ENCODE peak calls at places on chromosome 2, in eight cellular contexts. W is memory B cell, N is breast epithelium, I is NCI-H2029, S is EH, F is ureter, B is lower leg skin, C is MV-4-11. A is an unnamed sample.

GRCh38 chr2:165007162-165007744 is 51.9 kb upstream of the SLC38A11 start:
- DNase-seq in W (no peak), N (no peak), B (no peak), C (peak; percentile 12), I (no peak), S (peak; percentile 72), F (no peak), A (no peak)

GRCh38 chr2:183172220-183172887 is 48.1 kb downstream of the NUP35 start:
- DNase-seq in I (no peak), C (no peak), S (no peak), F (no peak), N (no peak), W (no peak), B (no peak), A (no peak)

GRCh38 chr2:171348056-171348455 is 85.7 kb downstream of the METTL8 start:
- DNase-seq in B (no peak), W (no peak), N (no peak), F (no peak), C (no peak), I (no peak), S (no peak), A (no peak)

GRCh38 chr2:101740555-101740964 is 43.1 kb downstream of the MAP4K4 start:
- DNase-seq in B (no peak), W (no peak), N (no peak), I (no peak), C (peak; percentile 37), S (no peak), F (no peak), A (no peak)

GRCh38 chr2:2940702-2941655 is 436.6 kb downstream of the EIPR1 start:
- DNase-seq in S (no peak), W (no peak), B (no peak), N (no peak), I (no peak), F (no peak), C (no peak), A (no peak)

GRCh38 chr2:238239872-238240760 is at the start of gene HES6:
- DNase-seq in W (peak; percentile 60), S (peak; percentile 91), C (peak; percentile 81), N (peak; percentile 83), F (peak; percentile 85), B (peak; percentile 96), I (peak; percentile 92), A (peak; percentile 27)

GRCh38 chr2:46751897-46752296 is 163.7 kb downstream of the MCFD2 start:
- DNase-seq in S (no peak), N (no peak), F (no peak), W (no peak), B (no peak), I (no peak), C (no peak), A (no peak)

GRCh38 chr2:69087912-69088240 is 74.9 kb downstream of the ANTXR1 start:
- DNase-seq in I (no peak), B (no peak), S (peak; percentile 59), F (no peak), N (no peak), C (no peak), W (no peak), A (no peak)

GRCh38 chr2:180367831-180368230 is 360.7 kb upstream of the CWC22 start:
- DNase-seq in B (no peak), S (peak; percentile 20), C (no peak), N (no peak), I (peak; percentile 89), F (no peak), W (no peak), A (no peak)

GRCh38 chr2:58215429-58215828 is 25.7 kb downstream of the FANCL start:
- DNase-seq in F (no peak), C (no peak), N (no peak), B (no peak), W (no peak), I (peak; percentile 38), S (no peak), A (no peak)

A was measured in esophagus squamous epithelium.